ENCODE peak calls at places on chromosomes 2 and 18, in five cellular contexts. Q is osteoblast; N is CD4-positive, alpha-beta memory T cell; O is psoas muscle; V is thoracic aorta. X is an unnamed sample.

GRCh38 chr2:147525724-147526489 is 318.9 kb upstream of the ACVR2A start:
- DNase-seq in V (no peak), N (no peak), O (no peak), Q (no peak), X (no peak)

GRCh38 chr2:95062716-95063400 is 37.4 kb downstream of the MAL start:
- DNase-seq in N (no peak), Q (no peak), V (no peak), O (no peak), X (no peak)

GRCh38 chr18:24402209-24402785 is 4.7 kb upstream of the OSBPL1A start:
- DNase-seq in O (no peak), Q (no peak), V (no peak), N (no peak), X (no peak)

GRCh38 chr2:239610457-239611221 is 209.8 kb upstream of the HDAC4 start:
- DNase-seq in Q (peak), O (no peak), N (no peak), V (no peak), X (no peak)

GRCh38 chr2:217938038-217938437 is 64.8 kb downstream of the TNS1 start:
- DNase-seq in Q (peak), N (no peak), V (no peak), O (peak), X (peak)

GRCh38 chr2:106885326-106885725 is 641 bp downstream of the ST6GAL2 start:
- DNase-seq in V (no peak), N (no peak), Q (no peak), O (no peak), X (no peak)

GRCh38 chr18:23958036-23958435 is 56.5 kb upstream of the TTC39C start:
- DNase-seq in O (peak), V (peak), Q (peak), N (no peak), X (peak)

GRCh38 chr2:222709191-222709891 is 37.9 kb downstream of the MOGAT1 start:
- DNase-seq in O (peak), N (no peak), Q (peak), V (peak), X (peak)

GRCh38 chr18:36850527-36851201 is 21.7 kb downstream of the KIAA1328 start:
- DNase-seq in O (no peak), V (no peak), N (no peak), Q (no peak), X (no peak)

GRCh38 chr2:208546107-208546506 is 139.5 kb downstream of the PTH2R start:
- DNase-seq in O (no peak), Q (no peak), N (no peak), V (no peak), X (no peak)

GRCh38 chr2:240648650-240649275 is 23.5 kb downstream of the GPR35 start:
- DNase-seq in N (no peak), Q (peak), V (no peak), O (peak), X (no peak)

GRCh38 chr18:10928971-10929373 is 220.4 kb downstream of the PIEZO2 start:
- DNase-seq in V (no peak), Q (peak), N (no peak), O (no peak), X (no peak)

GRCh38 chr2:135586148-135586547 is 54.9 kb downstream of the R3HDM1 start:
- DNase-seq in Q (no peak), V (no peak), O (no peak), N (no peak), X (no peak)

GRCh38 chr2:191264647-191265079 is 19.5 kb downstream of the MYO1B start:
- DNase-seq in Q (no peak), O (no peak), N (no peak), V (no peak), X (no peak)

GRCh38 chr2:115160523-115161521 is 718.4 kb downstream of the DPP10 start:
- DNase-seq in O (peak), Q (no peak), V (no peak), N (no peak), X (peak)

GRCh38 chr18:24071779-24072178 is 57.2 kb downstream of the TTC39C start:
- DNase-seq in Q (no peak), O (no peak), N (no peak), V (no peak), X (no peak)

GRCh38 chr18:9898792-9899549 is 13.2 kb downstream of the TXNDC2 start:
- DNase-seq in N (no peak), Q (no peak), O (no peak), V (no peak), X (no peak)

GRCh38 chr2:235009081-235009480 is 57.3 kb downstream of the SH3BP4 start:
- DNase-seq in V (no peak), Q (peak), N (no peak), O (peak), X (no peak)

GRCh38 chr2:235010117-235010729 is 58.4 kb downstream of the SH3BP4 start:
- DNase-seq in N (no peak), Q (no peak), V (no peak), O (peak), X (no peak)

GRCh38 chr2:235008584-235009044 is 56.8 kb downstream of the SH3BP4 start:
- DNase-seq in O (peak), V (no peak), Q (peak), N (no peak), X (no peak)

GRCh38 chr2:235011929-235012631 is 60.3 kb downstream of the SH3BP4 start:
- DNase-seq in V (no peak), Q (peak), O (peak), N (no peak), X (no peak)

DNA sequence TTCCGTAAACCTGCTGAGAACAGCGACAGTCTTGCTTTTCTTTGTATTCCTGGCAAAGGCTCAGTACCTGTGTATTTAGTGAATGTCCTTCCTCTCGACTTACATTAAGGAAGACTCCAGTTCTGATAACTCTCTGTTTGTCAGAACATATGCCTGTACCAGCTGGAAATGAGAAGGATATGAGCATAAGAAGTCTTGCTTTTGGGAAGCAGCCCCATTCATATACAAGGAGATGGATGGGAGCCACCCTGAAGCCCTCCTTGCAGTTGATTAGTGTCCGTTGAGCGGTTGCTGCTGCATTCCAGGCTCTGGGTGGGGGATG is 59.8 kb downstream of the SH3BP4 start:
- DNase-seq in V (no peak), Q (no peak), O (no peak), N (no peak), X (no peak)
- H3K4me3 ChIP-seq in V (no peak), Q (no peak), O (no peak), N (no peak), X (no peak)

GRCh38 chr2:16652296-16653082 is 13.1 kb downstream of the CYRIA start:
- DNase-seq in O (no peak), N (no peak), Q (no peak), V (no peak), X (no peak)

GRCh38 chr2:16649353-16650286 is 16.0 kb downstream of the CYRIA start:
- DNase-seq in O (no peak), N (no peak), Q (no peak), V (no peak), X (no peak)

GRCh38 chr2:16653083-16653375 is 12.6 kb downstream of the CYRIA start:
- DNase-seq in O (peak), V (no peak), Q (no peak), N (no peak), X (peak)

GRCh38 chr2:16647992-16648617 is 17.5 kb downstream of the CYRIA start:
- DNase-seq in V (no peak), N (no peak), O (no peak), Q (no peak), X (no peak)

GRCh38 chr2:16650287-16651249 is 15.1 kb downstream of the CYRIA start:
- DNase-seq in O (no peak), Q (no peak), N (no peak), V (no peak), X (no peak)
- H3K4me3 ChIP-seq in O (peak), Q (peak), N (no peak), V (peak), X (no peak)

DNA sequence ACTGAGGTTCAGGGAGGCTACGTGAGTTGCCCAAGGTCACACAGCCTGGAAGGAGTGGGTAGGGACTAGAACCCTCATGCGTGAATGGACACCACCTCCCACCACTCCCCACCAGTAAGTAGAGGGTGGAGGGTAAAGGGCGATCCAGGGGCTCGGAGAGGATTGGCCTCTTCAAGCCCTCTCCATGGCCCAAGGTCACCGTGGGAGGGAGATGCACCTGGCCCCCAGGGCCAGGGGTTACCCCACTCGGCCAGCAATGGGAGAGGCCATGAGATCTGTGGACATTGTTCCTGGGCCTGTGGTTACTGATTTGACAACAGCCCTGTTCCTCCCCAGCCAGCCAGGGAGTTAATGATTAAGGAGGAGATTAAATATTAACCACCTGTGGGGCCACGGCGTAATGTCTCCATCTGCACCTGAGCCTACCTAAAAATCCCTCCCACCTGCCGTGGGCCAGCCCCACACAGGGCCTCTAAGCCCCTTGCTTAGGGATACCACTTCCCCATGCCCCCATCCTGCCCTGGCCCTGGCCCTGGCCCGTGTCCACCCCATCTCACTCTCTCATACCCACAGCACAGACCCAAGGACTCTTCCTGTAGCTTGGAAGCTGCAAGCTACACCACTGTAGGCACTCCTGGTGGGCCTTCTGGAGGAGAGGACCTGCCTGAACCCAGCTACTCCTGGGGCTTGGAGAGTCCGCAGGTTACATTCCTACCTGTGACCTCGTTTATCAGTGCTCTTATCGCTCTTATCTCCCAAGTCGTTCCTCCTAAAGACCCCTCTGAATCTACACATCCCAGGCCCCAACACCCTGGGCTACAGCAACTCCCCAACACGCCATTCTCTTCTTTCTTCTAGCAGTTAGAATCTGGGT is 32.2 kb downstream of the ZFP36L2 start:
- DNase-seq in N (peak), O (no peak), V (no peak), Q (peak), X (peak)
- H3K4me3 ChIP-seq in N (peak), O (no peak), V (no peak), Q (no peak), X (no peak)

GRCh38 chr2:9858730-9859068 is 15.4 kb downstream of the TAF1B start:
- DNase-seq in Q (no peak), V (no peak), O (no peak), N (no peak), X (no peak)
- H3K4me3 ChIP-seq in Q (no peak), V (no peak), O (no peak), N (no peak), X (no peak)

GRCh38 chr18:50277935-50278334 is 3.4 kb downstream of the MBD1 start:
- DNase-seq in N (no peak), Q (peak), V (no peak), O (no peak), X (no peak)

GRCh38 chr18:50281972-50282520 is 723 bp upstream of the MBD1 start:
- DNase-seq in O (no peak), N (peak), V (no peak), Q (no peak), X (no peak)

GRCh38 chr18:50280707-50281294 is 522 bp downstream of the MBD1 start:
- DNase-seq in Q (no peak), V (no peak), N (no peak), O (no peak), X (no peak)

GRCh38 chr18:50281295-50281971 is at the start of gene MBD1:
- DNase-seq in V (peak), O (peak), N (peak), Q (peak), X (peak)

GRCh38 chr18:50279752-50280151 is 1.6 kb downstream of the MBD1 start:
- DNase-seq in O (no peak), N (no peak), V (no peak), Q (no peak), X (no peak)
- H3K4me3 ChIP-seq in O (peak), N (peak), V (peak), Q (peak), X (no peak)